ENCODE peak calls at places on chromosomes 4 and X, in six cellular contexts. One of them, this sample, is unnamed.

GRCh38 chrX:118603981-118604380 is 108.4 kb downstream of the DOCK11 start:
- DNase-seq in spleen: no peak
- DNase-seq in DND-41: peak; percentile 32
- DNase-seq in tibial nerve: peak; percentile 25
- DNase-seq in endodermal cell: peak; percentile 79
- DNase-seq in tibial artery: peak; percentile 37
- DNase-seq in this sample: peak; percentile 52

GRCh38 chr4:184949020-184949419 is 69.3 kb upstream of the HELT start:
- DNase-seq in spleen: no peak
- DNase-seq in DND-41: no peak
- DNase-seq in tibial nerve: no peak
- DNase-seq in endodermal cell: peak; percentile 10
- DNase-seq in tibial artery: no peak
- DNase-seq in this sample: no peak

GRCh38 chrX:85109235-85109634 is 105.6 kb downstream of the APOOL start:
- DNase-seq in spleen: no peak
- DNase-seq in DND-41: no peak
- DNase-seq in tibial nerve: no peak
- DNase-seq in endodermal cell: peak; percentile 83
- DNase-seq in tibial artery: no peak
- DNase-seq in this sample: no peak

GRCh38 chrX:144715356-144715755 is 531.9 kb upstream of the SPANXN1 start:
- DNase-seq in spleen: no peak
- DNase-seq in DND-41: no peak
- DNase-seq in tibial nerve: no peak
- DNase-seq in endodermal cell: no peak
- DNase-seq in tibial artery: peak; percentile 18
- DNase-seq in this sample: no peak

GRCh38 chr4:15552557-15553362 is 83.1 kb downstream of the CC2D2A start:
- DNase-seq in spleen: no peak
- DNase-seq in DND-41: no peak
- DNase-seq in tibial nerve: no peak
- DNase-seq in endodermal cell: no peak
- DNase-seq in tibial artery: no peak
- DNase-seq in this sample: no peak

GRCh38 chrX:92232182-92232581 is 453.0 kb downstream of the PCDH11X start:
- DNase-seq in spleen: no peak
- DNase-seq in DND-41: no peak
- DNase-seq in tibial nerve: no peak
- DNase-seq in endodermal cell: no peak
- DNase-seq in tibial artery: no peak
- DNase-seq in this sample: no peak

GRCh38 chrX:829145-829544 is 198.6 kb downstream of the SHOX start:
- DNase-seq in spleen: no peak
- DNase-seq in DND-41: no peak
- DNase-seq in tibial nerve: no peak
- DNase-seq in endodermal cell: no peak
- DNase-seq in tibial artery: no peak
- DNase-seq in this sample: no peak

GRCh38 chr4:14652522-14652921 is 349.8 kb upstream of the CPEB2 start:
- DNase-seq in spleen: no peak
- DNase-seq in DND-41: no peak
- DNase-seq in tibial nerve: no peak
- DNase-seq in endodermal cell: no peak
- DNase-seq in tibial artery: no peak
- DNase-seq in this sample: no peak

GRCh38 chrX:119685225-119686066 is 7.5 kb downstream of the SEPTIN6 start:
- DNase-seq in spleen: no peak
- DNase-seq in DND-41: no peak
- DNase-seq in tibial nerve: peak; percentile 27
- DNase-seq in endodermal cell: no peak
- DNase-seq in tibial artery: peak; percentile 37
- DNase-seq in this sample: no peak

DNA sequence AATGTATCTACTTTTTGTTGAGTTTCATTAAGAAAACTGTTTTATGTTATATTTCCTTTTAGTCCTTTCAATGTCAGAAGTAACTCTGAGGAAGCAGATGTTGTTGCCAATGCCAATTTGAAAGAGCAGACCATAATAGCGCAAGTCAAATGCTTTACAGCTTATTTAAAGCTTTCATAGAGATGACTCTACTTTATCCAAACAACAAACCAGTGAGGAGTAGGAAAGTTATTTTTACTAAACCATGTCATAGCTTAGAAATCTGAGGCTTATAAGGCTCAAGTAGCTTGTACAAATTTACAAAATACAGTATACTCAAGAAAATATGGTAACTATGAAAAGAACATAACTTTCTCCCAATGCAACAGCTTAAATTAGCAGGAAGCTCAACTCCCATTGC is 40.1 kb upstream of the SPOCK3 start:
- DNase-seq in spleen: no peak
- DNase-seq in DND-41: no peak
- DNase-seq in tibial nerve: no peak
- DNase-seq in endodermal cell: no peak
- DNase-seq in tibial artery: no peak
- DNase-seq in this sample: no peak
- H3K27ac ChIP-seq in spleen: no peak overlapping the region
- H3K27ac ChIP-seq in DND-41: no peak overlapping the region
- H3K27ac ChIP-seq in tibial nerve: no peak overlapping the region
- H3K27ac ChIP-seq in endodermal cell: no peak overlapping the region
- H3K27ac ChIP-seq in tibial artery: no peak overlapping the region
- H3K27ac ChIP-seq in this sample: no peak overlapping the region

GRCh38 chr4:1404573-1405248 is 1.5 kb downstream of the NKX1-1 start:
- DNase-seq in spleen: no peak
- DNase-seq in DND-41: no peak
- DNase-seq in tibial nerve: no peak
- DNase-seq in endodermal cell: peak; percentile 53
- DNase-seq in tibial artery: no peak
- DNase-seq in this sample: no peak
- H3K27me3 ChIP-seq in spleen: peaks cover 84% of the 10 kb centered on the region
- H3K27me3 ChIP-seq in DND-41: no peaks in the 10 kb centered on the region
- H3K27me3 ChIP-seq in tibial nerve: peaks cover 88% of the 10 kb centered on the region
- H3K27me3 ChIP-seq in endodermal cell: peaks cover 100% of the 10 kb centered on the region
- H3K27me3 ChIP-seq in tibial artery: no peaks in the 10 kb centered on the region
- H3K27me3 ChIP-seq in this sample: peaks cover 82% of the 10 kb centered on the region

GRCh38 chrX:15855562-15856256 is 1.1 kb upstream of the AP1S2 start:
- DNase-seq in spleen: no peak
- DNase-seq in DND-41: no peak
- DNase-seq in tibial nerve: no peak
- DNase-seq in endodermal cell: no peak
- DNase-seq in tibial artery: no peak
- DNase-seq in this sample: no peak

GRCh38 chrX:15856580-15856979 is 2.0 kb upstream of the AP1S2 start:
- DNase-seq in spleen: no peak
- DNase-seq in DND-41: no peak
- DNase-seq in tibial nerve: no peak
- DNase-seq in endodermal cell: no peak
- DNase-seq in tibial artery: no peak
- DNase-seq in this sample: no peak

GRCh38 chrX:15854712-15855561 is at the start of gene AP1S2:
- DNase-seq in spleen: peak; percentile 100
- DNase-seq in DND-41: peak; percentile 92
- DNase-seq in tibial nerve: peak; percentile 74
- DNase-seq in endodermal cell: peak; percentile 99
- DNase-seq in tibial artery: peak; percentile 85
- DNase-seq in this sample: peak; percentile 85

GRCh38 chrX:15853586-15854079 is 980 bp downstream of the AP1S2 start:
- DNase-seq in spleen: no peak
- DNase-seq in DND-41: peak; percentile 4
- DNase-seq in tibial nerve: no peak
- DNase-seq in endodermal cell: peak; percentile 52
- DNase-seq in tibial artery: no peak
- DNase-seq in this sample: no peak

GRCh38 chrX:15854080-15854655 is 445 bp downstream of the AP1S2 start:
- DNase-seq in spleen: peak; percentile 94
- DNase-seq in DND-41: peak; percentile 33
- DNase-seq in tibial nerve: no peak
- DNase-seq in endodermal cell: peak; percentile 85
- DNase-seq in tibial artery: peak; percentile 39
- DNase-seq in this sample: no peak
- TF ChIP-seq CTCF in spleen: no peak
- TF ChIP-seq CTCF in DND-41: peak; percentile 44
- TF ChIP-seq CTCF in tibial nerve: peak; percentile 11
- TF ChIP-seq CTCF in endodermal cell: peak; percentile 68
- TF ChIP-seq CTCF in tibial artery: no peak
- TF ChIP-seq CTCF in this sample: no peak

GRCh38 chr4:169174247-169174646 is 96.5 kb downstream of the SH3RF1 start:
- DNase-seq in spleen: no peak
- DNase-seq in DND-41: no peak
- DNase-seq in tibial nerve: no peak
- DNase-seq in endodermal cell: no peak
- DNase-seq in tibial artery: no peak
- DNase-seq in this sample: no peak

GRCh38 chr4:169179609-169180526 is 90.9 kb downstream of the SH3RF1 start:
- DNase-seq in spleen: no peak
- DNase-seq in DND-41: no peak
- DNase-seq in tibial nerve: no peak
- DNase-seq in endodermal cell: no peak
- DNase-seq in tibial artery: no peak
- DNase-seq in this sample: no peak

GRCh38 chr4:169175035-169175434 is 95.7 kb downstream of the SH3RF1 start:
- DNase-seq in spleen: no peak
- DNase-seq in DND-41: no peak
- DNase-seq in tibial nerve: no peak
- DNase-seq in endodermal cell: no peak
- DNase-seq in tibial artery: no peak
- DNase-seq in this sample: no peak
- H3K27ac ChIP-seq in spleen: no peak overlapping the region
- H3K27ac ChIP-seq in DND-41: no peak overlapping the region
- H3K27ac ChIP-seq in tibial nerve: no peak overlapping the region
- H3K27ac ChIP-seq in endodermal cell: no peak overlapping the region
- H3K27ac ChIP-seq in tibial artery: no peak overlapping the region
- H3K27ac ChIP-seq in this sample: no peak overlapping the region

GRCh38 chr4:8503801-8504200 is 63.2 kb downstream of the TRMT44 start:
- DNase-seq in spleen: no peak
- DNase-seq in DND-41: no peak
- DNase-seq in tibial nerve: no peak
- DNase-seq in endodermal cell: peak; percentile 48
- DNase-seq in tibial artery: no peak
- DNase-seq in this sample: no peak
- H3K27me3 ChIP-seq in spleen: no peaks in the 10 kb centered on the region
- H3K27me3 ChIP-seq in DND-41: peaks cover 6% of the 10 kb centered on the region
- H3K27me3 ChIP-seq in tibial nerve: no peaks in the 10 kb centered on the region
- H3K27me3 ChIP-seq in endodermal cell: no peaks in the 10 kb centered on the region
- H3K27me3 ChIP-seq in tibial artery: no peaks in the 10 kb centered on the region
- H3K27me3 ChIP-seq in this sample: peaks cover 2% of the 10 kb centered on the region

DNA sequence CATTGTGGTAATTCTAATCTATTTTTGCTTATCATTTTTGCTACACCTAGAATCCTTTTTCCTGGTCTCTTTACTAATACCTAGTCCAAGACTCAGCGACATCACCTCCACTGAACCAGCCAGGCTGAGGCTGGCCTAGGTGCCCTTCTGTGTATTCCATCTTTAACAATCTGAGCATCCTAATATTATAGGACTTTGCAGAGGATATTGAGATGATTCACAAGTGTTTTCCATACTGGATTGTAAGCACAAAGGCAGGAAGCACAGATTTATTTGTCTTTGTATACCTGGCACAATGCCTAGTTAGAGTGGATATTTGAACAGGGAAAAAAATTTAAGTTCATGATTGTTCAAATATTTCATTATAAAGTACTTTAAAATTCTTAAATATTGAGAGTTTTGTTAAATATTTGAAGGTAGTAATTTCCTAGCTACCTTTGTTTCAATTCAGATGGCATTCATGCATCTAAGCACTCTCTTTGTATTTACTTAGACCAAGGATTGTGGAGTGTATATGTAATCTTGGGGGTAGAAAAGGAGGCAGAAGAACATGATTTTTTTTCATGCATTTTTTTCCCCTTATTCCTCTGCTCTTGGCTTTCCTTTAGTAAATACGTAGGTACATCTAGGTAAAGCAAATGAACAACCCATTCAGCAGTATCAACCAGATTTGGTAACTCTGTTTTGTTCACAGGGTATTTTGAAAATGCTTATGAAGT is 18.4 kb downstream of the SMARCA5 start:
- DNase-seq in spleen: no peak
- DNase-seq in DND-41: no peak
- DNase-seq in tibial nerve: no peak
- DNase-seq in endodermal cell: no peak
- DNase-seq in tibial artery: no peak
- DNase-seq in this sample: no peak
- TF ChIP-seq CTCF in spleen: no peak
- TF ChIP-seq CTCF in DND-41: no peak
- TF ChIP-seq CTCF in tibial nerve: no peak
- TF ChIP-seq CTCF in endodermal cell: no peak
- TF ChIP-seq CTCF in tibial artery: no peak
- TF ChIP-seq CTCF in this sample: no peak

DNA sequence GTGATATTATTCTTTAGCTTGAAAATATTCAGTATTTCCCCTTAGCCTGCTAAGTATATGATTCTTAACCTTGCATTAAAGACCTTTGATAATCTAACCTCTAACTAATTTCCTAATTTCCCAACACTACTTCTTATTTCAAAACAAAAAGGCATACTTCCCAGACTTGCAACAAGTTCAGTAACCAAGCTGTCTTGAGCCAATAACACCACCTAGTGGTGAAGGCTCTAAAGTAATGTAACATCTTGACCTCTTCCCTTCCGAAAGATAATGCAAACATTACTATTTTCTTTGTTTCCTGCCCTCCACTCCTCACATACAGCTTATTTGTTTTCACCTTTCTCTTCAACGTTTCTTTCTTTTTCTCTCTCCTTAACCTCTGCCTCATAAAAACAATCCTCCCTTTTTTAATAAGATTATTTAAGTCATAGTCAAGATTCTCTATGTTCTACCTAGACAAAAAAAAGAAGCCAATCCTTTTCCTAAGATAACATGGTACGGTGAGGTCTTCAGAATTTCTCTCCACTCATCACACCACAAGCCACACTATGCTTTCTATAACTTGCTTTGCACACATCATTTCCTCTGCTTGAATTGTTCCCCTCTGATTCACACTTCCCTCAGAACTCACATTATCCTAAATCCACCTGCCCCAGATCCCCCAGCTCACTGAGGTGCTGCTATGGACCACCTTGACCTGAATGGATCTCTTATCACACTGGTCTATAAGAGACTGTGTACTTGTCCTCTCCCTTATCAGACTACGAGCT is 3.5 kb downstream of the FAT1 start:
- DNase-seq in spleen: no peak
- DNase-seq in DND-41: peak; percentile 8
- DNase-seq in tibial nerve: no peak
- DNase-seq in endodermal cell: peak; percentile 75
- DNase-seq in tibial artery: no peak
- DNase-seq in this sample: peak; percentile 46
- H3K27ac ChIP-seq in spleen: no peak overlapping the region
- H3K27ac ChIP-seq in DND-41: no peak overlapping the region
- H3K27ac ChIP-seq in tibial nerve: no peak overlapping the region
- H3K27ac ChIP-seq in endodermal cell: no peak overlapping the region
- H3K27ac ChIP-seq in tibial artery: no peak overlapping the region
- H3K27ac ChIP-seq in this sample: no peak overlapping the region

DNA sequence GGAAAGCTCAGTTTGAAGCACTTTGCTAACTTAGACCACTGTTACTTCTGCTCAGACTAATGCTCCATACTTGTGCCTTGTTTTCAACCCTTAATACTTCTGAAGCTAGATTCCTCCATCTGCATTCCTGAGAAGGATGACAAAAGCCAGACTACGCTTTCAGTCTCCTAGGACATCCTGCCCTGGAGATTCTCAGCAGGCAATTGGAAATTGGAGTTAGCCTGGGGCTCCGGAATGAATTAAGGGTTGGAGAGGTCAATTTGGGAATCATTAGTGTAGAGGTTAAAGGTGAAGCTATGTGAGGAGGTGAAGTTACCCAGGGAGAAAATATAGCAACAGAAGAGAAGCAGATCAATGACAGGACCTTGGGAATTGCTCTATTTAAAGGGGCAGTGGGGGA is 215.9 kb upstream of the MBNL3 start:
- DNase-seq in spleen: no peak
- DNase-seq in DND-41: no peak
- DNase-seq in tibial nerve: no peak
- DNase-seq in endodermal cell: no peak
- DNase-seq in tibial artery: no peak
- DNase-seq in this sample: no peak
- H3K27me3 ChIP-seq in spleen: no peaks in the 10 kb centered on the region
- H3K27me3 ChIP-seq in DND-41: no peaks in the 10 kb centered on the region
- H3K27me3 ChIP-seq in tibial nerve: peaks cover 30% of the 10 kb centered on the region
- H3K27me3 ChIP-seq in endodermal cell: no peaks in the 10 kb centered on the region
- H3K27me3 ChIP-seq in tibial artery: no peaks in the 10 kb centered on the region
- H3K27me3 ChIP-seq in this sample: no peaks in the 10 kb centered on the region